ENCODE peak calls at places on chromosomes 13 and 19, in seven cellular contexts. F is MG63, Y is SHP77, Z is lower leg skin, D is T-helper 17 cell, C is hypothalamus, U is AG09309. E is an unnamed sample.

GRCh38 chr19:53102701-53103140 is 501 bp downstream of the ZNF160 start:
- DNase-seq in F (peak), Y (peak), Z (peak), D (peak), C (no peak), U (no peak), E (no peak)

GRCh38 chr19:33490041-33490451 is 31.5 kb downstream of the PEPD start:
- DNase-seq in F (no peak), Y (no peak), Z (peak), D (no peak), C (no peak), U (no peak), E (no peak)

GRCh38 chr13:113328851-113329250 is 31.8 kb downstream of the LAMP1 start:
- DNase-seq in F (no peak), Y (no peak), Z (no peak), D (no peak), C (no peak), U (no peak), E (no peak)

GRCh38 chr13:31790992-31791391 is 51.7 kb downstream of the RXFP2 start:
- DNase-seq in F (peak), Y (no peak), Z (no peak), D (no peak), C (no peak), U (no peak), E (no peak)

GRCh38 chr13:41179593-41180250 is 14.6 kb downstream of the KBTBD7 start:
- DNase-seq in F (no peak), Y (no peak), Z (no peak), D (no peak), C (no peak), U (no peak), E (no peak)

GRCh38 chr13:110345701-110346100 is 38.6 kb downstream of the COL4A2 start:
- DNase-seq in F (no peak), Y (no peak), Z (peak), D (no peak), C (no peak), U (no peak), E (peak)

GRCh38 chr19:55809381-55810058 is 22.3 kb downstream of the NLRP11 start:
- DNase-seq in F (peak), Y (peak), Z (no peak), D (no peak), C (no peak), U (peak), E (no peak)

GRCh38 chr13:111962431-111962891 is 104.5 kb upstream of the SOX1 start:
- DNase-seq in F (no peak), Y (no peak), Z (peak), D (no peak), C (no peak), U (no peak), E (no peak)

GRCh38 chr19:11921852-11922495 is 2.9 kb upstream of the ZNF700 start:
- DNase-seq in F (no peak), Y (no peak), Z (no peak), D (no peak), C (no peak), U (no peak), E (no peak)

GRCh38 chr19:36915992-36916830 is at the start of the genes ZNF568 and ZNF829:
- DNase-seq in F (peak), Y (peak), Z (peak), D (peak), C (peak), U (peak), E (peak)

GRCh38 chr13:108437496-108437895 is 168.0 kb downstream of the TNFSF13B start:
- DNase-seq in F (no peak), Y (no peak), Z (no peak), D (no peak), C (no peak), U (no peak), E (no peak)

GRCh38 chr19:17404621-17405249 is 695 bp downstream of the BST2 start:
- DNase-seq in F (no peak), Y (no peak), Z (no peak), D (no peak), C (no peak), U (no peak), E (no peak)

GRCh38 chr13:76677047-76677446 is 209.2 kb downstream of the KCTD12 start:
- DNase-seq in F (no peak), Y (peak), Z (no peak), D (no peak), C (no peak), U (no peak), E (no peak)

GRCh38 chr13:73058432-73058740 is 419 bp upstream of the KLF5 start:
- DNase-seq in F (no peak), Y (no peak), Z (no peak), D (no peak), C (no peak), U (no peak), E (no peak)

E was measured in coronary artery.